ENCODE peak calls at places on chromosomes 16 and 17, in five cellular contexts. H is heart right ventricle, O is astrocyte of the spinal cord, S is fibroblast of pulmonary artery, E is GM23338. T is an unnamed sample.

GRCh38 chr17:43588664-43589435 is 42.7 kb upstream of the ETV4 start:
- DNase-seq in H (no peak), O (no peak), S (no peak), E (no peak), T (no peak)

GRCh38 chr16:78323315-78323714 is 223.9 kb downstream of the WWOX start:
- DNase-seq in O (no peak), S (no peak), E (no peak), H (no peak), T (no peak)

GRCh38 chr17:82926716-82927115 is 86.9 kb upstream of the ZNF750 start:
- DNase-seq in H (no peak), O (no peak), S (no peak), E (no peak), T (no peak)

GRCh38 chr17:2770129-2770528 is 20.7 kb upstream of the CCDC92B start:
- DNase-seq in O (no peak), S (no peak), H (no peak), E (no peak), T (no peak)

GRCh38 chr17:42026821-42027539 is 7.1 kb downstream of the NKIRAS2 start:
- DNase-seq in H (no peak), O (no peak), E (no peak), S (no peak), T (no peak)

GRCh38 chr16:2328428-2328827 is 12.1 kb downstream of the ABCA3 start:
- DNase-seq in E (no peak), O (no peak), H (no peak), S (no peak), T (no peak)

GRCh38 chr16:75264531-75264998 is 13.1 kb upstream of the BCAR1 start:
- DNase-seq in O (peak), S (peak), H (peak), E (no peak), T (peak)

GRCh38 chr16:87939562-87940423 is 3.5 kb upstream of the CA5A start:
- DNase-seq in H (no peak), S (no peak), O (no peak), E (peak), T (no peak)

GRCh38 chr17:17675925-17676534 is 5.2 kb upstream of the RAI1 start:
- DNase-seq in S (no peak), E (peak), O (no peak), H (no peak), T (peak)

GRCh38 chr17:82129095-82129494 is 31.1 kb upstream of the FASN start:
- DNase-seq in S (no peak), E (peak), O (no peak), H (no peak), T (no peak)

GRCh38 chr17:58275417-58275816 is 5.3 kb downstream of the MPO start:
- DNase-seq in E (no peak), O (no peak), H (no peak), S (no peak), T (no peak)

GRCh38 chr17:8185580-8186445 is 4.2 kb downstream of the BORCS6 start:
- DNase-seq in O (peak), E (peak), H (peak), S (peak), T (peak)

GRCh38 chr16:81401035-81401950 is 43.3 kb upstream of the CMIP start:
- DNase-seq in E (no peak), S (peak), O (no peak), H (no peak), T (peak)

GRCh38 chr16:77064037-77064436 is 127.0 kb upstream of the MON1B start:
- DNase-seq in O (no peak), S (no peak), H (no peak), E (peak), T (no peak)

GRCh38 chr16:77069929-77070328 is 121.1 kb upstream of the MON1B start:
- DNase-seq in O (no peak), H (no peak), E (peak), S (no peak), T (no peak)

GRCh38 chr16:77066896-77067496 is 124.0 kb upstream of the MON1B start:
- DNase-seq in O (no peak), S (no peak), H (no peak), E (no peak), T (no peak)

GRCh38 chr16:77070683-77071082 is 120.3 kb upstream of the MON1B start:
- DNase-seq in O (no peak), S (no peak), H (no peak), E (no peak), T (no peak)

GRCh38 chr16:77068402-77068801 is 122.6 kb upstream of the MON1B start:
- DNase-seq in E (no peak), O (no peak), H (no peak), S (no peak), T (no peak)
- TF ChIP-seq CTCF in E (no peak), O (no peak), H (no peak), S (no peak), T (no peak)

DNA sequence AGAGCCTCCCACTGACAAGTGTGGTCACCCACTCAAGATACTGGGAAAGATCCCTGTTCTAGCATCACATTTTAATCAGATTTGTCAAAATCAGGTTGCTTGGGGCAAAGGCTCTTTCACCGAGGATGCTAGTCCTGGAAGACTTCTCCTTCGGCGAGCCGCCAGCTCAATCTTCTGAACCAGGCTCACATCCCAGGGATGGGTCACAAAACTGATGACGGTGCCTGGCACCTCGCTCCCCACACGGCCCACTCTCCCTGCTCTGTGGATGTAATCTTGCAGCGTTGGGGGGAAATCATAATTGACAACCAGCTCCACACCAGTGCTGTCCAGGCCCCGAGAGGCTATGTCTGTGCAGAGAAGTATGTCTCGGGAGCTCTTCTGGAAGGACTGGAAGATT is 1.5 kb downstream of the DDX28 start:
- DNase-seq in O (no peak), H (no peak), E (no peak), S (no peak), T (no peak)
- H3K4me3 ChIP-seq in O (no peak), H (no peak), E (peak), S (no peak), T (peak)

GRCh38 chr16:85734311-85735017 is 16.4 kb downstream of the C16orf74 start:
- DNase-seq in E (no peak), S (no peak), H (no peak), O (no peak), T (no peak)
- TF ChIP-seq CTCF in E (no peak), S (no peak), H (no peak), O (no peak), T (no peak)

GRCh38 chr17:34269969-34270368 is at the start of gene CCL7:
- DNase-seq in H (no peak), S (peak), E (no peak), O (no peak), T (peak)
- H3K4me3 ChIP-seq in H (no peak), S (no peak), E (no peak), O (no peak), T (no peak)

GRCh38 chr17:77872714-77873517 is 85.6 kb upstream of the TNRC6C start:
- DNase-seq in E (no peak), S (no peak), O (no peak), H (no peak), T (no peak)

GRCh38 chr17:77875051-77875780 is 83.3 kb upstream of the TNRC6C start:
- DNase-seq in O (peak), E (no peak), S (peak), H (no peak), T (no peak)

GRCh38 chr17:77873518-77874302 is 84.8 kb upstream of the TNRC6C start:
- DNase-seq in O (no peak), E (no peak), H (no peak), S (no peak), T (no peak)

GRCh38 chr17:77875881-77876509 is 82.5 kb upstream of the TNRC6C start:
- DNase-seq in S (no peak), O (no peak), H (peak), E (no peak), T (peak)

DNA sequence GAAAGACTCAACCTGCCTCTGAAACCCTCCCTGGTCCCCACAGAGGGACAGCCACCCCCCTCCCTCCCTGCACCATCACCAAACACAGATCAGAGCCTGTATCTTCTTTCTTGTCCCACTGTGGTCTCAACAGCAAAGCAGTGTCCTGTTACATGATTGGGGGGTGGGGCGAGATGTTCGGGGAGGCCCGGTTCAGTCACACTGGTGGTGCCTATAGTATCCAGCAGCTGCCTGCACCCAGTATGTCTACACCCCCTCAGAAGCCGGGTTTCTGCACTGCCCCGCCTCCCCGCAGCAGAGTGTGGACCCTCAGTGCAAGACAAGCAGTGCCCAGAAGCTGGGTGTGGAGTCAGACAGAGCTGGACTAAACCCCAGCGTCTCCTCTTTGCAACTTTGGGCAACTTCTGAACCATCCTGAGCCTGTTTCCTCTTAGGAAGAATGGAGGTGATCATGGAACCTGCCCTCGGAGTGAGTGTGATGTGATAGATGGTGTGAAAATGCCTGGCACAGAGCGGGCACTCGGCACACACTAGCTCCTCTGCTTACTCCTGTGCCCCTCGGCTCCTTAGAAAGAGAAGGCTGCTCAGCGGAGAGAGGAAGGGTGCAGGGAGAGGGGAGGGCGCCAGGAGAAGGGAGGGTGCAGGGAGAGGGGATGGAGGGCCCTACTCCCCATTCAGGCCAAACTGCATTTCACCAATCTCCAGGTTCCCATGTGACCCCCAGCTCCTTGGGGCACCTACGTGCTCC is 84.0 kb upstream of the TNRC6C start:
- DNase-seq in O (no peak), S (no peak), E (no peak), H (no peak), T (no peak)
- TF ChIP-seq CTCF in O (no peak), S (no peak), E (no peak), H (no peak), T (no peak)

GRCh38 chr17:38509772-38510423 is 81.6 kb downstream of the ARHGAP23 start:
- DNase-seq in E (peak), H (peak), O (no peak), S (peak), T (no peak)

GRCh38 chr17:38509008-38509771 is 80.9 kb downstream of the ARHGAP23 start:
- DNase-seq in E (peak), H (peak), O (peak), S (peak), T (peak)

GRCh38 chr17:38512473-38513058 is 84.3 kb downstream of the ARHGAP23 start:
- DNase-seq in H (no peak), S (no peak), O (no peak), E (peak), T (no peak)

GRCh38 chr17:38510424-38511125 is 82.3 kb downstream of the ARHGAP23 start:
- DNase-seq in H (peak), S (peak), O (peak), E (peak), T (no peak)

GRCh38 chr17:38511126-38512108 is 83.2 kb downstream of the ARHGAP23 start:
- DNase-seq in E (peak), O (peak), H (no peak), S (peak), T (peak)
- H3K4me3 ChIP-seq in E (peak), O (no peak), H (no peak), S (no peak), T (no peak)